ENCODE peak calls at places on chromosomes 6 and 20, in seven cellular contexts. X is K562, V is H1, G is HCT116, D is HepG2, C is SK-N-SH, Q is GM12878. F is an unnamed sample.

GRCh38 chr20:58850693-58851174 is at the start of gene GNAS-AS1:
- DNase-seq in X (peak; percentile 76), V (peak; percentile 76), G (no peak), D (no peak), C (peak; percentile 95), Q (peak; percentile 53), F (peak; percentile 94)

GRCh38 chr6:23420659-23421350 is 705.2 kb upstream of the NRSN1 start:
- DNase-seq in X (no peak), V (no peak), G (no peak), D (no peak), C (no peak), Q (no peak), F (no peak)

GRCh38 chr6:138986578-138986977 is 1.5 kb downstream of the REPS1 start:
- DNase-seq in X (peak; percentile 17), V (no peak), G (no peak), D (peak; percentile 27), C (no peak), Q (no peak), F (no peak)

GRCh38 chr20:11447371-11448100 is 470.2 kb upstream of the BTBD3 start:
- DNase-seq in X (no peak), V (no peak), G (no peak), D (no peak), C (no peak), Q (no peak), F (no peak)

GRCh38 chr6:8939615-8940014 is 504.3 kb upstream of the SLC35B3 start:
- DNase-seq in X (no peak), V (no peak), G (peak; percentile 35), D (peak; percentile 21), C (no peak), Q (no peak), F (no peak)

GRCh38 chr20:11745160-11745559 is 172.5 kb upstream of the BTBD3 start:
- DNase-seq in X (no peak), V (no peak), G (no peak), D (no peak), C (no peak), Q (no peak), F (no peak)

GRCh38 chr6:27753668-27754407 is 158.4 kb downstream of the OR2B2 start:
- DNase-seq in X (peak; percentile 87), V (peak; percentile 59), G (peak; percentile 90), D (peak; percentile 83), C (peak; percentile 87), Q (peak; percentile 72), F (peak; percentile 69)

GRCh38 chr6:139262519-139263300 is 29.1 kb downstream of the TXLNB start:
- DNase-seq in X (no peak), V (no peak), G (no peak), D (no peak), C (no peak), Q (no peak), F (no peak)

GRCh38 chr6:96249748-96250147 is 234.0 kb downstream of the FUT9 start:
- DNase-seq in X (no peak), V (no peak), G (no peak), D (no peak), C (no peak), Q (no peak), F (no peak)

GRCh38 chr6:89834884-89835792 is 5.5 kb downstream of the CASP8AP2 start:
- DNase-seq in X (no peak), V (no peak), G (no peak), D (no peak), C (no peak), Q (peak; percentile 87), F (no peak)

DNA sequence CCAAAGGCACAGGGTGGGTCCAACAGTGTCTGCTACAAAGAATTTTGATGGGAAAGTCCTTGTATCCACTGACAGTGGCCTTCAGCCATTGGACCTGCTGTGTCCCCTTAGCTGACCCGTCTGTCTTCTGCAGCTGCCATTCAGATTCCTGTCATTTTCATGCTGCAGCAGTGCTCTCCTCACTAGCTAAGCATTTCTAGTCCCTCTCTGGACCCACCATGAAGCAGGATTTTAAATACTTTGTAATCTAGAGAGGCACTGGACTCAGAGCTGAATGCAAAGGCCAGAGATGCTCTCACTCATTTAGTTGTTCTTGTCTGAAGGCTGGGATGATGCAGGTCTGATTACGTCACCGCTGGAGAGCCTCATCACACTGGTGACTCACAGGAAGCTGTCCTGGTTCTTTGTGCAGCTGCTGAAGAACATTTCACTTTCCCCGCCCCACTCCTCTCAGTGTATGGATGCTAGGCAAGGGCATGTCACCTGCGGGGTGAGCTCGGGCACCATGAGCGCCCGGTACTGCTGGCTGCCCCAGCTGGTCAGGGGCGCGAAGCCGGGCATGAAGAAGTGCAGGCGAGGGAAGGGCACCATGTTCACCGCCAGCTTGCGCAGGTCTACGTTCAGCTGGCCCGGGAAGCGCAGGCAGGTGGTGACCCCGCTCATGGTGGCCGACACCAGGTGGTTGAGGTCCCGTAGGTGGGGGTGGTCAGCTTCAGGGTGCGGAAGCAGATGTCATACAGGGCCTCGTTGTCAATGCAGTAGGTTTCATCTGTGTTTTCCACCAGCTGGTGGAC is 19.4 kb upstream of the TUBB2A start:
- DNase-seq in X (peak; percentile 81), V (no peak), G (peak; percentile 56), D (peak; percentile 68), C (no peak), Q (no peak), F (no peak)
- TF ChIP-seq JUND in X (peak; percentile 99), V (no peak), G (peak; percentile 53), D (no peak), C (peak; percentile 64), Q (no peak), F (no peak)

DNA sequence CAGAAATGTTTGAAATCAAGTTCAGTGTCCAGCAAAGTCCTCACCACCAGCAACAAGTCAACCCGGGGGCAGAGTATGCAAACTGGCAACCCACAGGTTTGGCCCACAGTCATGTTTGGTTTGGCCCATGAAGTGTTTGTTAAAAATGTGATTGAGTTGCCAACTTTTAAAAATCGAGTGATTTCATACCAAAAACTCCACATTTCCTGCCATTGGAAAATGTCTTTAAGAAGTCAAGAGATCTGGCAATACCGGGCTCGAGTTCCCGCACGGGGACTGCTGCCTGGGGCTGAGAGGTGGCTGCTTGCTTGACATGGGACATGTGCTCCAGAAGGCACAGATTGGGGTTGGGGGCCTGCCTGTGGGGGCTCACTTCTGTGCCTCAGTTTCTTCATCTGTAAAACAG is 36.1 kb downstream of the PREX1 start:
- DNase-seq in X (no peak), V (no peak), G (no peak), D (no peak), C (no peak), Q (no peak), F (peak; percentile 54)
- TF ChIP-seq JUND in X (no peak), V (no peak), G (no peak), D (no peak), C (no peak), Q (no peak), F (no peak)

GRCh38 chr20:10447028-10447427 is 11.9 kb downstream of the SLX4IP start:
- DNase-seq in X (peak; percentile 30), V (no peak), G (peak; percentile 67), D (peak; percentile 32), C (peak; percentile 55), Q (peak; percentile 92), F (no peak)
- TF ChIP-seq JUND in X (peak; percentile 86), V (no peak), G (peak; percentile 70), D (no peak), C (peak; percentile 68), Q (peak; percentile 80), F (no peak)

GRCh38 chr6:151060096-151060741 is 179.5 kb upstream of the AKAP12 start:
- DNase-seq in X (no peak), V (no peak), G (peak; percentile 98), D (peak; percentile 91), C (no peak), Q (no peak), F (peak; percentile 7)
- TF ChIP-seq JUND in X (no peak), V (no peak), G (no peak), D (no peak), C (peak; percentile 98), Q (no peak), F (no peak)

GRCh38 chr20:63772781-63773520 is 33.4 kb downstream of the SLC2A4RG start:
- DNase-seq in X (peak; percentile 43), V (no peak), G (no peak), D (no peak), C (no peak), Q (no peak), F (no peak)
- TF ChIP-seq JUND in X (peak; percentile 19), V (no peak), G (no peak), D (no peak), C (no peak), Q (no peak), F (no peak)

F was measured in T47D.